ENCODE peak calls at places on chromosomes 2 and 18, in nine cellular contexts. Q is NCI-H1436, N is glutamatergic neuron, A is fibroblast of the aortic adventitia, E is RPMI7951, J is cardiac fibroblast, D is hypothalamus, F is neural crest cell, C is AG09309. M is an unnamed sample.

GRCh38 chr2:32291746-32292145 is 14.0 kb downstream of the YIPF4 start:
- DNase-seq in Q (no peak), N (no peak), A (no peak), E (no peak), J (peak), D (no peak), F (no peak), C (no peak), M (no peak)

GRCh38 chr2:239522002-239522739 is 121.4 kb upstream of the HDAC4 start:
- DNase-seq in Q (no peak), N (no peak), A (no peak), E (no peak), J (no peak), D (no peak), F (no peak), C (no peak), M (no peak)

GRCh38 chr2:86219896-86220295 is 20.6 kb downstream of the MRPL35 start:
- DNase-seq in Q (no peak), N (no peak), A (no peak), E (no peak), J (no peak), D (no peak), F (no peak), C (no peak), M (no peak)

GRCh38 chr2:118474151-118474561 is 373.3 kb downstream of the EN1 start:
- DNase-seq in Q (peak), N (no peak), A (no peak), E (no peak), J (no peak), D (no peak), F (no peak), C (no peak), M (no peak)

GRCh38 chr2:23286765-23287155 is 98.2 kb upstream of the KLHL29 start:
- DNase-seq in Q (no peak), N (no peak), A (peak), E (peak), J (peak), D (no peak), F (no peak), C (peak), M (no peak)

GRCh38 chr18:60466671-60467070 is 94.1 kb upstream of the MC4R start:
- DNase-seq in Q (no peak), N (no peak), A (peak), E (no peak), J (peak), D (no peak), F (no peak), C (peak), M (no peak)

GRCh38 chr2:27954261-27954673 is 63.7 kb downstream of the BABAM2 start:
- DNase-seq in Q (no peak), N (peak), A (peak), E (peak), J (peak), D (no peak), F (no peak), C (no peak), M (no peak)

GRCh38 chr2:184685999-184686841 is 87.9 kb downstream of the ZNF804A start:
- DNase-seq in Q (no peak), N (no peak), A (peak), E (no peak), J (peak), D (no peak), F (no peak), C (no peak), M (peak)

GRCh38 chr18:62767321-62767720 is 52.0 kb downstream of the PHLPP1 start:
- DNase-seq in Q (no peak), N (no peak), A (peak), E (peak), J (peak), D (no peak), F (no peak), C (no peak), M (no peak)

GRCh38 chr2:205139822-205140612 is 542.3 kb upstream of the NRP2 start:
- DNase-seq in Q (no peak), N (peak), A (no peak), E (no peak), J (no peak), D (no peak), F (peak), C (no peak), M (peak)

GRCh38 chr18:55275042-55275897 is 312.7 kb downstream of the TCF4 start:
- DNase-seq in Q (no peak), N (no peak), A (peak), E (peak), J (peak), D (no peak), F (no peak), C (peak), M (no peak)

GRCh38 chr2:98460573-98461560 is 16.2 kb downstream of the INPP4A start:
- DNase-seq in Q (no peak), N (no peak), A (no peak), E (no peak), J (no peak), D (no peak), F (no peak), C (no peak), M (no peak)

GRCh38 chr18:12271376-12272235 is 17.4 kb downstream of the CIDEA start:
- DNase-seq in Q (peak), N (peak), A (peak), E (peak), J (peak), D (no peak), F (peak), C (no peak), M (peak)

GRCh38 chr2:37839991-37840390 is 85.1 kb upstream of the RMDN2 start:
- DNase-seq in Q (no peak), N (no peak), A (no peak), E (no peak), J (no peak), D (no peak), F (no peak), C (no peak), M (no peak)

GRCh38 chr2:53865264-53865663 is 5.5 kb upstream of the GPR75 start:
- DNase-seq in Q (no peak), N (no peak), A (no peak), E (no peak), J (no peak), D (no peak), F (no peak), C (no peak), M (no peak)

GRCh38 chr2:13414907-13415306 is 698.2 kb downstream of the TRIB2 start:
- DNase-seq in Q (no peak), N (no peak), A (no peak), E (no peak), J (no peak), D (no peak), F (no peak), C (no peak), M (no peak)

GRCh38 chr2:60821587-60822302 is 59.6 kb upstream of the REL start:
- DNase-seq in Q (no peak), N (no peak), A (no peak), E (no peak), J (no peak), D (no peak), F (no peak), C (no peak), M (no peak)

GRCh38 chr2:78992807-78993517 is 32.5 kb upstream of the REG3G start:
- DNase-seq in Q (no peak), N (peak), A (no peak), E (no peak), J (no peak), D (no peak), F (peak), C (no peak), M (peak)

GRCh38 chr2:124874676-124875075 is 849.6 kb downstream of the CNTNAP5 start:
- DNase-seq in Q (no peak), N (no peak), A (no peak), E (no peak), J (no peak), D (no peak), F (no peak), C (no peak), M (no peak)

GRCh38 chr2:160376576-160376975 is 117.0 kb downstream of the RBMS1 start:
- DNase-seq in Q (no peak), N (no peak), A (peak), E (no peak), J (peak), D (no peak), F (no peak), C (no peak), M (no peak)

GRCh38 chr2:72104821-72105588 is 42.7 kb downstream of the CYP26B1 start:
- DNase-seq in Q (no peak), N (no peak), A (no peak), E (no peak), J (no peak), D (no peak), F (no peak), C (no peak), M (peak)

GRCh38 chr2:225998653-225999052 is 599.1 kb downstream of the NYAP2 start:
- DNase-seq in Q (no peak), N (no peak), A (peak), E (no peak), J (peak), D (no peak), F (no peak), C (no peak), M (no peak)

GRCh38 chr18:3610188-3610708 is 160.3 kb downstream of the TGIF1 start:
- DNase-seq in Q (no peak), N (no peak), A (no peak), E (no peak), J (no peak), D (no peak), F (no peak), C (no peak), M (no peak)

GRCh38 chr2:157194097-157194688 is 63.3 kb upstream of the GALNT5 start:
- DNase-seq in Q (peak), N (no peak), A (peak), E (peak), J (peak), D (no peak), F (peak), C (peak), M (no peak)

GRCh38 chr2:134193006-134193405 is 60.9 kb upstream of the MGAT5 start:
- DNase-seq in Q (no peak), N (no peak), A (peak), E (peak), J (peak), D (no peak), F (no peak), C (no peak), M (no peak)

GRCh38 chr2:133668547-133668946 is 100.3 kb upstream of the NCKAP5 start:
- DNase-seq in Q (no peak), N (no peak), A (no peak), E (no peak), J (no peak), D (no peak), F (no peak), C (no peak), M (no peak)

GRCh38 chr18:71485578-71485977 is 1058.6 kb downstream of the CBLN2 start:
- DNase-seq in Q (no peak), N (no peak), A (peak), E (no peak), J (peak), D (no peak), F (no peak), C (no peak), M (no peak)